ENCODE peak calls at places on chromosomes 2 and 18, in four cellular contexts. B is HepG2, W is K562, N is A549. O is an unnamed sample. For H3K9me3, the result is how much of the 10 kb centered on the place peaks cover.

GRCh38 chr18:47250415-47251046 is 929 bp downstream of the SKOR2 start:
- DNase-seq in B (no peak), W (no peak), N (no peak), O (no peak)

GRCh38 chr18:45538444-45538843 is 76.8 kb upstream of the SLC14A2 start:
- DNase-seq in B (no peak), W (no peak), N (no peak), O (no peak)

GRCh38 chr2:99865217-99865569 is 277.2 kb downstream of the AFF3 start:
- DNase-seq in B (no peak), W (no peak), N (no peak), O (no peak)

GRCh38 chr2:239735131-239735828 is 289.9 kb downstream of the NDUFA10 start:
- DNase-seq in B (peak), W (peak), N (no peak), O (no peak)

GRCh38 chr2:97858442-97858841 is 137.3 kb downstream of the TMEM131 start:
- DNase-seq in B (no peak), W (no peak), N (no peak), O (no peak)

GRCh38 chr2:150567771-150568278 is 80.4 kb upstream of the RND3 start:
- DNase-seq in B (no peak), W (no peak), N (no peak), O (no peak)

GRCh38 chr2:28226558-28226957 is 166.1 kb upstream of the FOSL2 start:
- DNase-seq in B (no peak), W (no peak), N (no peak), O (no peak)

GRCh38 chr2:26316845-26317244 is 29.1 kb upstream of the SELENOI start:
- DNase-seq in B (no peak), W (peak), N (no peak), O (no peak)

GRCh38 chr2:226888971-226889370 is 53.1 kb downstream of the RHBDD1 start:
- DNase-seq in B (no peak), W (no peak), N (no peak), O (no peak)

GRCh38 chr2:47456851-47457250 is 53.9 kb downstream of the MSH2 start:
- DNase-seq in B (no peak), W (no peak), N (no peak), O (no peak)
- H3K9me3 ChIP-seq in B (under half), W (under half), N (under half), O (under half)

DNA sequence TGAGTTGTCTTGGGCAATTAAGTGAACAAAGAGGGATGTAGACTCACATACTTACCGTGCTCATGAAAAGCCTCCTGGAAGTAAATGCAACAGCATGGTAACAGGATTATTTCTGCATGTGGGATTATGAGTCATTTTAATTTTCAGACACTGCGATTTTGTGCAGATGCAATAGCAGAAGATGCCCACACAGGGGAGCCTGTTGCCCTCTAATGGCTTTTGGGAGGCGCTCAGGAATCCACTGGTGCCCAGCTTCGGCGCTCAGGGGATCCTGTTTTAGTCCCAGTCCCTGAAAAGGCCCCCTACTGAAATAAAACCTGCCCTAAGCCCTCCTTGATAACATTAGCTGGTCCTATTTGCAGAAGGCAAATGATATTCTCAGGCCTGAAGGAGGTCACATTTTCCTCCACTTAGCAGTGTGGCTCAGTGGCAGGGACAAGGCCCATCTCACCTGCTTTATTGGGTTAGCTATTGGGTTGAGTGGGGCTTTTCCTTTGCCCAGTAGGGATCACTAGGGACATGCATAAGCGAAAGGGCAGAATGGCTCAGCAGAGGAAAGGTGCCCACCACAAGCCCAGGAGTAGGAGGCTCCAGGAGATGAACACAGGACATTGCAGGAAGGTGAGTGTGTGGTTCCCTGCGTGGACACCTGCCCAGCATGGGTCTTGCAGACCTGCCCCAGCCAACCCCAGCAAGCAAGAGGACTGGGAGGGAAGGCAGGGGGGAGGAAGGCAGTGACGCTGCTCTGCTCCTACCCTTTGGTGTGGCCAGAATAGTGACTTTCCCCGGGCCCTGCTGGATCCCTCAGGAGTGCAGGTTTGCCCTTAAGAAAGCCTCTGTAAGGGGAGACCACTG is 26.5 kb upstream of the KCNS3 start:
- DNase-seq in B (peak), W (peak), N (peak), O (no peak)
- TF ChIP-seq CEBPB in B (no peak), W (no peak), N (no peak), O (no peak)

GRCh38 chr2:71550801-71551630 is 97.7 kb downstream of the DYSF start:
- DNase-seq in B (no peak), W (no peak), N (no peak), O (no peak)
- TF ChIP-seq ESRRA in B (no peak), W (no peak), N (no peak), O (no peak)

GRCh38 chr2:2840681-2841300 is 509.7 kb upstream of the MYT1L start:
- DNase-seq in B (no peak), W (no peak), N (no peak), O (no peak)
- H3K9me3 ChIP-seq in B (under half), W (under half), N (under half), O (under half)

DNA sequence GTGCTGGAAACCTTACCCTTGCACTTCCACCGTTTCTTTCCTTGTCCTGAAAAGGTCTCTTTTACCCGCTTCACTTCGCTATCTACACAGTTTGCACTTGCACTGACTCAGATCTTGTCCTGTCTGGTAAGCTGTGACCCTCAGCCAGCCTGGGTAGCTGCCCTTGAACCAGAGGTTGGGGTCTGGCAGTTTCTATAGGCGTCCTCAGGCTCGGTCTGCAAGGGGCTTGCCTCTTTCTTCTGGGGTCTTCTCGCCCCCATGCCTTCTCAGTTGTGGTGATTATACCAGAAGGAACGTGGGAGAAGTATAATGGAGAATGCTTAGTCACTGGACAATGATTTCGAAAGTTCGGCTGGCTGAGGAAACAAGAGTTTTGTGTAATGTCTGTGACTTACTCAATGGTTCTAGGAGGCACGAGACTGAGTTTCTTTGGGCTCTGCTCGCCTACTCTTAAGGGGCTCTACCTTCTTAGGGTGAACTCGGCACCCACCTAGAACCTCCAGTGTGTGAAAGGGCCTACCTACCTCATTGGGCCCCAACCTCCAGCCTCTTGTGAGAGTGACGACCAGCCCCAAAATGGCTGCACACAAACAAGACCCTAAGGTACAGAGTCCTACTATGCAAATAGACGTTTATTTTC is 6.9 kb upstream of the STAT1 start:
- DNase-seq in B (peak), W (no peak), N (peak), O (no peak)
- TF ChIP-seq CEBPB in B (peak), W (peak), N (peak), O (no peak)

DNA sequence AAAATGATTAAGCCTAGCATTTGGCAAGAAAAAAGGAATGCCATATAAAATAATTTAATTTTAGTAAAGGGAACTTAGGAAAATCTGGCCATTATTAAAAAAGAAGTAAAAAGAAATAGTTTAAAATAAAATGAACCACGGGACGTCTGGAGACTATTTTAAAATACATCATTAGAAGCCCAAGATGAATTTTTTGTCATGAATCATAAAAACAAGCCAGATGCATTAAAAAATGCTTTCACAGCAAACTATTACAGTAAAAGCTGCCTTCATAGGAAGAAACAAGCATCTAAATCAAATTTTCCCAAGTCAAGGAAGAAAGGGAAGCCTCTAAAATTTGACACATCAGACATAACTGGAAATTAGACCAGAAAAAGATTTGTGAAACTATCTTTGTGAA is 33.0 kb downstream of the COL5A2 start:
- DNase-seq in B (no peak), W (no peak), N (no peak), O (no peak)
- TF ChIP-seq ESRRA in B (no peak), W (no peak), N (no peak), O (no peak)

GRCh38 chr2:24820598-24821432 is 27.6 kb downstream of the CENPO start:
- DNase-seq in B (no peak), W (no peak), N (no peak), O (no peak)
- H3K9me3 ChIP-seq in B (under half), W (under half), N (under half), O (under half)

GRCh38 chr2:168915433-168916328 is 14.6 kb downstream of the G6PC2 start:
- DNase-seq in B (no peak), W (no peak), N (no peak), O (no peak)
- TF ChIP-seq CEBPB in B (no peak), W (no peak), N (no peak), O (no peak)

O was measured in GM12878.